ENCODE peak calls at places on chromosomes 5 and 9, in nine cellular contexts. One of them, this sample, is unnamed.

GRCh38 chr5:89315194-89315593 is 432.2 kb upstream of the MEF2C start:
- DNase-seq in amygdala: no peak
- DNase-seq in tibial nerve: no peak
- DNase-seq in transverse colon: no peak
- DNase-seq in H4: no peak
- DNase-seq in MV-4-11: no peak
- DNase-seq in T-helper 2 cell: no peak
- DNase-seq in stimulated activated CD8-positive, alpha-beta memory T cell treated with anti-CD3 and anti-CD28 coated beads, Interleukin-15, amount 100 ng/mL, for 48 hours: no peak
- DNase-seq in HFF-Myc: no peak
- DNase-seq in this sample: no peak

GRCh38 chr5:157361865-157362465 is 96.0 kb downstream of the CYFIP2 start:
- DNase-seq in amygdala: no peak
- DNase-seq in tibial nerve: no peak
- DNase-seq in transverse colon: no peak
- DNase-seq in H4: no peak
- DNase-seq in MV-4-11: peak; percentile 87
- DNase-seq in T-helper 2 cell: no peak
- DNase-seq in stimulated activated CD8-positive, alpha-beta memory T cell treated with anti-CD3 and anti-CD28 coated beads, Interleukin-15, amount 100 ng/mL, for 48 hours: no peak
- DNase-seq in HFF-Myc: no peak
- DNase-seq in this sample: no peak

GRCh38 chr9:127163409-127163808 is 41.0 kb upstream of the ANGPTL2 start:
- DNase-seq in amygdala: no peak
- DNase-seq in tibial nerve: no peak
- DNase-seq in transverse colon: no peak
- DNase-seq in H4: peak; percentile 66
- DNase-seq in MV-4-11: peak; percentile 84
- DNase-seq in T-helper 2 cell: no peak
- DNase-seq in stimulated activated CD8-positive, alpha-beta memory T cell treated with anti-CD3 and anti-CD28 coated beads, Interleukin-15, amount 100 ng/mL, for 48 hours: no peak
- DNase-seq in HFF-Myc: peak; percentile 81
- DNase-seq in this sample: no peak

GRCh38 chr5:96259211-96259772 is 173.8 kb downstream of the PCSK1 start:
- DNase-seq in amygdala: no peak
- DNase-seq in tibial nerve: no peak
- DNase-seq in transverse colon: no peak
- DNase-seq in H4: peak; percentile 66
- DNase-seq in MV-4-11: peak; percentile 83
- DNase-seq in T-helper 2 cell: no peak
- DNase-seq in stimulated activated CD8-positive, alpha-beta memory T cell treated with anti-CD3 and anti-CD28 coated beads, Interleukin-15, amount 100 ng/mL, for 48 hours: no peak
- DNase-seq in HFF-Myc: no peak
- DNase-seq in this sample: no peak

GRCh38 chr5:151156732-151157402 is 712 bp downstream of the ANXA6 start:
- DNase-seq in amygdala: no peak
- DNase-seq in tibial nerve: no peak
- DNase-seq in transverse colon: no peak
- DNase-seq in H4: no peak
- DNase-seq in MV-4-11: no peak
- DNase-seq in T-helper 2 cell: no peak
- DNase-seq in stimulated activated CD8-positive, alpha-beta memory T cell treated with anti-CD3 and anti-CD28 coated beads, Interleukin-15, amount 100 ng/mL, for 48 hours: no peak
- DNase-seq in HFF-Myc: no peak
- DNase-seq in this sample: no peak

GRCh38 chr5:10863763-10864383 is 102.8 kb upstream of the DAP start:
- DNase-seq in amygdala: peak; percentile 15
- DNase-seq in tibial nerve: no peak
- DNase-seq in transverse colon: peak; percentile 49
- DNase-seq in H4: peak; percentile 51
- DNase-seq in MV-4-11: peak; percentile 41
- DNase-seq in T-helper 2 cell: peak; percentile 38
- DNase-seq in stimulated activated CD8-positive, alpha-beta memory T cell treated with anti-CD3 and anti-CD28 coated beads, Interleukin-15, amount 100 ng/mL, for 48 hours: peak; percentile 32
- DNase-seq in HFF-Myc: no peak
- DNase-seq in this sample: peak; percentile 37

GRCh38 chr5:111734013-111734412 is 23.0 kb downstream of the NREP start:
- DNase-seq in amygdala: no peak
- DNase-seq in tibial nerve: no peak
- DNase-seq in transverse colon: no peak
- DNase-seq in H4: peak; percentile 89
- DNase-seq in MV-4-11: no peak
- DNase-seq in T-helper 2 cell: no peak
- DNase-seq in stimulated activated CD8-positive, alpha-beta memory T cell treated with anti-CD3 and anti-CD28 coated beads, Interleukin-15, amount 100 ng/mL, for 48 hours: no peak
- DNase-seq in HFF-Myc: no peak
- DNase-seq in this sample: no peak

GRCh38 chr5:6417657-6418056 is 31.0 kb upstream of the UBE2QL1 start:
- DNase-seq in amygdala: no peak
- DNase-seq in tibial nerve: no peak
- DNase-seq in transverse colon: no peak
- DNase-seq in H4: no peak
- DNase-seq in MV-4-11: no peak
- DNase-seq in T-helper 2 cell: no peak
- DNase-seq in stimulated activated CD8-positive, alpha-beta memory T cell treated with anti-CD3 and anti-CD28 coated beads, Interleukin-15, amount 100 ng/mL, for 48 hours: no peak
- DNase-seq in HFF-Myc: no peak
- DNase-seq in this sample: no peak

GRCh38 chr5:148769941-148770340 is 56.5 kb upstream of the ADRB2 start:
- DNase-seq in amygdala: no peak
- DNase-seq in tibial nerve: no peak
- DNase-seq in transverse colon: no peak
- DNase-seq in H4: no peak
- DNase-seq in MV-4-11: no peak
- DNase-seq in T-helper 2 cell: no peak
- DNase-seq in stimulated activated CD8-positive, alpha-beta memory T cell treated with anti-CD3 and anti-CD28 coated beads, Interleukin-15, amount 100 ng/mL, for 48 hours: no peak
- DNase-seq in HFF-Myc: no peak
- DNase-seq in this sample: no peak

GRCh38 chr9:123465304-123465703 is 109.3 kb downstream of the CRB2 start:
- DNase-seq in amygdala: no peak
- DNase-seq in tibial nerve: no peak
- DNase-seq in transverse colon: no peak
- DNase-seq in H4: no peak
- DNase-seq in MV-4-11: no peak
- DNase-seq in T-helper 2 cell: no peak
- DNase-seq in stimulated activated CD8-positive, alpha-beta memory T cell treated with anti-CD3 and anti-CD28 coated beads, Interleukin-15, amount 100 ng/mL, for 48 hours: no peak
- DNase-seq in HFF-Myc: no peak
- DNase-seq in this sample: no peak

GRCh38 chr9:74848150-74848525 is 39.6 kb downstream of the TRPM6 start:
- DNase-seq in amygdala: no peak
- DNase-seq in tibial nerve: no peak
- DNase-seq in transverse colon: peak; percentile 45
- DNase-seq in H4: no peak
- DNase-seq in MV-4-11: no peak
- DNase-seq in T-helper 2 cell: no peak
- DNase-seq in stimulated activated CD8-positive, alpha-beta memory T cell treated with anti-CD3 and anti-CD28 coated beads, Interleukin-15, amount 100 ng/mL, for 48 hours: no peak
- DNase-seq in HFF-Myc: no peak
- DNase-seq in this sample: no peak